ENCODE peak calls at places on chromosomes 12 and 14, in seven cellular contexts. P is neuronal stem cell, W is IMR-90, F is mesendoderm, D is H1, N is mesenchymal stem cell, V is trophoblast cell. G is an unnamed sample.

GRCh38 chr12:10184261-10184843 is 5.5 kb downstream of the TMEM52B start:
- DNase-seq in P (no peak), W (peak; percentile 95), F (no peak), D (no peak), N (peak; percentile 80), V (peak; percentile 63), G (no peak)

GRCh38 chr12:100741084-100741711 is 53.4 kb upstream of the ANO4 start:
- DNase-seq in P (no peak), W (peak; percentile 37), F (peak; percentile 45), D (no peak), N (peak; percentile 54), V (peak; percentile 72), G (no peak)

GRCh38 chr12:22459872-22460490 is 84.4 kb downstream of the C2CD5 start:
- DNase-seq in P (peak; percentile 12), W (peak; percentile 54), F (peak; percentile 77), D (no peak), N (peak; percentile 59), V (peak; percentile 88), G (no peak)

GRCh38 chr14:88941414-88941813 is 117.0 kb downstream of the TTC8 start:
- DNase-seq in P (no peak), W (no peak), F (no peak), D (no peak), N (no peak), V (no peak), G (no peak)

GRCh38 chr14:55556929-55557623 is 22.9 kb upstream of the KTN1 start:
- DNase-seq in P (no peak), W (peak; percentile 84), F (peak; percentile 20), D (no peak), N (peak; percentile 77), V (peak; percentile 59), G (no peak)

GRCh38 chr14:66974397-66975025 is 214.7 kb upstream of the GARIN2 start:
- DNase-seq in P (no peak), W (peak; percentile 4), F (no peak), D (no peak), N (no peak), V (no peak), G (no peak)

GRCh38 chr12:114668151-114668891 is 15.7 kb downstream of the TBX3 start:
- DNase-seq in P (no peak), W (peak; percentile 84), F (peak; percentile 97), D (peak; percentile 70), N (peak; percentile 86), V (peak; percentile 98), G (peak; percentile 95)

GRCh38 chr12:597926-598568 is 65.2 kb downstream of the NINJ2 start:
- DNase-seq in P (no peak), W (no peak), F (no peak), D (no peak), N (no peak), V (no peak), G (no peak)

GRCh38 chr12:102917026-102917787 is at the start of gene PAH:
- DNase-seq in P (peak; percentile 23), W (no peak), F (peak; percentile 62), D (peak; percentile 51), N (no peak), V (peak; percentile 33), G (peak; percentile 97)

GRCh38 chr12:71061451-71061850 is 96.3 kb downstream of the TSPAN8 start:
- DNase-seq in P (no peak), W (no peak), F (no peak), D (no peak), N (no peak), V (no peak), G (no peak)

GRCh38 chr14:72369106-72369505 is 436.9 kb downstream of the RGS6 start:
- DNase-seq in P (no peak), W (no peak), F (no peak), D (no peak), N (no peak), V (no peak), G (no peak)

GRCh38 chr12:120534703-120535655 is 823 bp downstream of the RNF10 start:
- DNase-seq in P (peak; percentile 52), W (peak; percentile 92), F (peak; percentile 79), D (no peak), N (peak; percentile 84), V (peak; percentile 58), G (peak; percentile 58)

GRCh38 chr12:102992297-102992696 is 34.8 kb downstream of the ASCL1 start:
- DNase-seq in P (no peak), W (no peak), F (no peak), D (no peak), N (no peak), V (no peak), G (no peak)

GRCh38 chr12:57101892-57102695 is 9.1 kb downstream of the STAT6 start:
- DNase-seq in P (no peak), W (peak; percentile 52), F (peak; percentile 55), D (no peak), N (peak; percentile 91), V (no peak), G (no peak)

GRCh38 chr12:111441107-111441928 is 35.6 kb downstream of the SH2B3 start:
- DNase-seq in P (no peak), W (no peak), F (no peak), D (no peak), N (no peak), V (no peak), G (peak; percentile 19)
- H4K8ac ChIP-seq in P (no peak overlapping the region), W (no peak overlapping the region), F (no peak overlapping the region), D (no peak overlapping the region), N (peak overlapping the region; percentile 30), V (no peak overlapping the region), G (no peak overlapping the region)

DNA sequence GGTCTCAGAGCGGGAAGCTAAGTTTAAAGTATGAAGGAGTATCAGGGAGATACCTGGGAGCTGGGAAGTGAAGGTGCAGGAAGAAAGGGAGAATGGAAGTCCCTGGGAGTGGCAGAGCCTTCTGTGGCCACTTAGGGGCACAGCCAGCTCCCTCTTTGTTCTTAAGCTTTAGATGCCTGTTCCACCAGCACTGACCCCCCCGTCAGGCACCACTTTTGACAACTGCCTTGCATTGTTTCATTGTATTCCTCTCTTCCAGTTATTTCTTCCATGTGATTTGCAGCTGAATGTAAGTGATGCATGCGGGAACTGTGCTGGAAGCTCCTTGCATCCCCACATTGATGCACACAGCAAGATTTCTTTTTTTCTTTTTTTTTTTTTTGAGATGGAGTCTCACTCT is 2.6 kb downstream of the GALNT16 start:
- DNase-seq in P (no peak), W (no peak), F (no peak), D (no peak), N (no peak), V (no peak), G (no peak)
- H4K8ac ChIP-seq in P (no peak overlapping the region), W (no peak overlapping the region), F (no peak overlapping the region), D (no peak overlapping the region), N (no peak overlapping the region), V (no peak overlapping the region), G (no peak overlapping the region)

DNA sequence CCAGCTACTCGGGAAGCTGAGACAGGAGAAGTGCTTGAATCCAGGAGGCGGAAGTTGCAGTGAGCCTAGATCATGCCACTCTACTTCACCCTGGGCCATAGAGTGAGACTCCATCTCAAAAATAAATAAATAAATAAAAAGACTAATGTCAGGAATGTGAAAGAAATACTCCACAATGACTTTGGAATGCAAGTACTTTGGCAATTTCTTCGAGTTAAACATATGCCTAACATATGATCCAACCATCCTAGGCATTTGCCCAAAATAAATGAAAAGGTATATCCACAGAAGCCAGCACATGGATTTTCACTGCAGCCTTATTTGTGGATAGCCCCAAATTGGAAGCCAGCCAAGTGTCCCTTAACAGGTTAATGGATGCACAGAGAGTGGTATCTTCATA is 357.9 kb upstream of the TMEM132C start:
- DNase-seq in P (no peak), W (no peak), F (no peak), D (no peak), N (no peak), V (no peak), G (no peak)
- H4K8ac ChIP-seq in P (no peak overlapping the region), W (no peak overlapping the region), F (no peak overlapping the region), D (no peak overlapping the region), N (no peak overlapping the region), V (no peak overlapping the region), G (no peak overlapping the region)

GRCh38 chr14:52602131-52602530 is 49.5 kb downstream of the GPR137C start:
- DNase-seq in P (no peak), W (no peak), F (no peak), D (no peak), N (no peak), V (no peak), G (no peak)

GRCh38 chr14:52596320-52596719 is 43.7 kb downstream of the GPR137C start:
- DNase-seq in P (no peak), W (no peak), F (peak; percentile 8), D (peak; percentile 36), N (no peak), V (no peak), G (peak; percentile 76)

GRCh38 chr14:52598568-52598967 is 45.9 kb downstream of the GPR137C start:
- DNase-seq in P (no peak), W (no peak), F (no peak), D (no peak), N (no peak), V (no peak), G (no peak)

GRCh38 chr14:52596861-52597260 is 44.2 kb downstream of the GPR137C start:
- DNase-seq in P (no peak), W (peak; percentile 1), F (no peak), D (no peak), N (no peak), V (peak; percentile 8), G (no peak)

DNA sequence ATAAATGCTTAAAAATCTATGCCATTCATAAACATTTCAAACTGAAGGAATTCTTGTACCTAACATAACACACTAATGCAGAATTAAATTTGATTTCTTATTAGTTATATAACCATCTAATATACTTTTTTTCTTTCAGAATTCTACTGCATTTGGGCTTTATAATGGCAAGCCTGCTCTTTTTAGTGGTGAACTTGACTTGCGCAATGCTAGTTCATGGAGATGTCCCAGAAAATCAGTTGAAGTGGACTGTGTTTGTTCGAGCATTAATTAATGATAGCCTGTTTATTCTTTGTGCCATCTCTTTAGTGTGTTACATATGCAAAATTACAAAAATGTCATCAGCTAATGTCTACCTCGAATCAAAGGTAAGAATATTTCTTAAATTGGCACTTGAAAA is 47.3 kb downstream of the GPR137C start:
- DNase-seq in P (no peak), W (no peak), F (no peak), D (no peak), N (no peak), V (no peak), G (no peak)
- H4K8ac ChIP-seq in P (no peak overlapping the region), W (no peak overlapping the region), F (no peak overlapping the region), D (no peak overlapping the region), N (no peak overlapping the region), V (no peak overlapping the region), G (no peak overlapping the region)

GRCh38 chr12:68245071-68246021 is 8.1 kb downstream of the IL22 start:
- DNase-seq in P (no peak), W (peak; percentile 24), F (peak; percentile 35), D (no peak), N (peak; percentile 55), V (no peak), G (no peak)
- H4K8ac ChIP-seq in P (no peak overlapping the region), W (no peak overlapping the region), F (no peak overlapping the region), D (no peak overlapping the region), N (peak overlapping the region; percentile 84), V (no peak overlapping the region), G (no peak overlapping the region)

DNA sequence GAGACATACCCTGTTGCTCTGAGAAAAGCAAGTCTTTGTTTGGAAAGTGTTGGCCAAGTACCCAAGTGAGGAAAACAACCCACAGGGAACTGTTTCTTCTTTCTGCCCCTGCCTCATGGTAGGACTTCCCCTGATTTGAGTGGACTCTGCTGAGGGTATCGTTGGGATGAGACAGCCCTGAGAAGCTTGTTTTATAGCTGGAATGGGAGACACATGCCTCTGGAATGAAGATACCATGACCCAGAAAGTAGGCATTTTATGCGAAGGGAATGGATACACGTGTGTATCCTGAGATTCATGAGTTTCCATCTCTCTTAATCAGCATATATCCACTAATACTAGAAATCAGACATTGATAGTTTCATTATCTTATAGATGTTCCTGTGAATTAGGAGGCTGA is 382.3 kb downstream of the ATP23 start:
- DNase-seq in P (no peak), W (peak; percentile 12), F (no peak), D (no peak), N (no peak), V (peak; percentile 68), G (no peak)
- H4K8ac ChIP-seq in P (no peak overlapping the region), W (no peak overlapping the region), F (no peak overlapping the region), D (no peak overlapping the region), N (no peak overlapping the region), V (no peak overlapping the region), G (no peak overlapping the region)